ENCODE peak calls at places on chromosomes 16 and 17, in four cellular contexts. L is H1, H is SK-N-SH, A is HCT116. I is an unnamed sample.

GRCh38 chr16:48194828-48195566 is 39.2 kb upstream of the ABCC12 start:
- DNase-seq in H (no peak), A (no peak), L (no peak), I (no peak)

GRCh38 chr17:28475151-28475900 is 1.9 kb downstream of the SLC13A2 start:
- DNase-seq in L (no peak), H (no peak), A (no peak), I (no peak)

GRCh38 chr16:27313422-27314160 is at the start of gene IL4R:
- DNase-seq in H (peak), A (peak), L (peak), I (no peak)

GRCh38 chr17:2041561-2042354 is at the start of gene OVCA2:
- DNase-seq in A (peak), H (peak), L (peak), I (peak)

GRCh38 chr16:47198180-47198575 is 54.4 kb upstream of the NETO2 start:
- DNase-seq in L (no peak), H (no peak), A (no peak), I (no peak)

GRCh38 chr16:27355610-27356009 is 41.8 kb downstream of the IL4R start:
- DNase-seq in A (peak), L (peak), H (no peak), I (no peak)

GRCh38 chr17:36703860-36704266 is 102.5 kb downstream of the MRM1 start:
- DNase-seq in L (peak), A (no peak), H (peak), I (no peak)

GRCh38 chr16:81445926-81446317 is 1.3 kb downstream of the CMIP start:
- DNase-seq in L (peak), H (no peak), A (no peak), I (no peak)

GRCh38 chr17:37614391-37614790 is 5.2 kb upstream of the SYNRG start:
- DNase-seq in L (no peak), H (no peak), A (no peak), I (no peak)

GRCh38 chr16:15051387-15051951 is 4.4 kb downstream of the NTAN1 start:
- DNase-seq in L (no peak), A (no peak), H (no peak), I (no peak)

GRCh38 chr16:50300942-50301625 is 34.7 kb downstream of the ADCY7 start:
- DNase-seq in A (no peak), H (peak), L (no peak), I (no peak)

GRCh38 chr16:79363035-79363434 is 237.5 kb downstream of the MAF start:
- DNase-seq in H (no peak), L (no peak), A (no peak), I (no peak)

GRCh38 chr17:7842380-7842949 is 8.4 kb downstream of the KDM6B start:
- DNase-seq in H (no peak), A (no peak), L (peak), I (no peak)

GRCh38 chr16:65038125-65038524 is 83.7 kb downstream of the CDH11 start:
- DNase-seq in L (no peak), H (no peak), A (no peak), I (no peak)

GRCh38 chr17:64240261-64240740 is 22.8 kb downstream of the TEX2 start:
- DNase-seq in A (no peak), L (no peak), H (peak), I (no peak)

GRCh38 chr16:4847774-4848587 is 700 bp downstream of the UBN1 start:
- DNase-seq in H (peak), A (no peak), L (no peak), I (no peak)

GRCh38 chr17:40448639-40449261 is 5.5 kb downstream of the IGFBP4 start:
- DNase-seq in L (no peak), A (no peak), H (no peak), I (no peak)

GRCh38 chr17:76872221-76872873 is 4.1 kb downstream of the MGAT5B start:
- DNase-seq in A (peak), H (peak), L (no peak), I (peak)

GRCh38 chr17:35801583-35802224 is 6.3 kb upstream of the MMP28 start:
- DNase-seq in H (peak), L (no peak), A (no peak), I (no peak)

GRCh38 chr16:84925092-84925772 is 86.1 kb downstream of the ZDHHC7 start:
- DNase-seq in A (peak), H (peak), L (peak), I (peak)

GRCh38 chr17:35744830-35745229 is 8.2 kb downstream of the GAS2L2 start:
- DNase-seq in A (no peak), H (peak), L (no peak), I (no peak)

GRCh38 chr16:2471653-2472487 is 773 bp downstream of the NTN3 start:
- DNase-seq in H (peak), L (peak), A (no peak), I (no peak)

GRCh38 chr17:21166599-21167265 is 40.0 kb downstream of the DHRS7B start:
- DNase-seq in A (no peak), H (no peak), L (no peak), I (no peak)

GRCh38 chr17:42329025-42329976 is 41.0 kb downstream of the STAT5A start:
- DNase-seq in H (no peak), A (no peak), L (peak), I (no peak)

GRCh38 chr16:21568502-21569189 is 30.7 kb upstream of the METTL9 start:
- DNase-seq in H (no peak), A (no peak), L (no peak), I (no peak)

GRCh38 chr17:62062936-62063335 is 2.1 kb downstream of the MED13 start:
- DNase-seq in H (no peak), A (no peak), L (no peak), I (no peak)

GRCh38 chr17:10114931-10115535 is 83.4 kb downstream of the GAS7 start:
- DNase-seq in L (no peak), A (no peak), H (peak), I (no peak)

GRCh38 chr17:80322864-80323263 is 62.2 kb downstream of the RNF213 start:
- DNase-seq in L (no peak), A (no peak), H (no peak), I (no peak)

GRCh38 chr16:29999605-30000004 is 3.6 kb downstream of the INO80E start:
- DNase-seq in H (no peak), L (no peak), A (no peak), I (no peak)

GRCh38 chr17:79864617-79865250 is 25.5 kb upstream of the CBX4 start:
- DNase-seq in H (peak), L (no peak), A (no peak), I (no peak)

GRCh38 chr17:38914741-38915638 is 10.4 kb upstream of the LASP1NB start:
- DNase-seq in A (no peak), H (peak), L (no peak), I (no peak)

GRCh38 chr17:34556384-34556783 is 23.0 kb upstream of the TMEM132E start:
- DNase-seq in A (no peak), H (no peak), L (peak), I (no peak)

GRCh38 chr16:19559242-19559910 is 3.9 kb downstream of the VPS35L start:
- DNase-seq in L (peak), A (peak), H (peak), I (peak)

GRCh38 chr16:22933173-22933572 is 119.2 kb downstream of the HS3ST2 start:
- DNase-seq in A (no peak), L (no peak), H (no peak), I (no peak)

GRCh38 chr17:71519285-71519684 is 601.5 kb upstream of the SOX9 start:
- DNase-seq in L (no peak), A (no peak), H (no peak), I (no peak)

DNA sequence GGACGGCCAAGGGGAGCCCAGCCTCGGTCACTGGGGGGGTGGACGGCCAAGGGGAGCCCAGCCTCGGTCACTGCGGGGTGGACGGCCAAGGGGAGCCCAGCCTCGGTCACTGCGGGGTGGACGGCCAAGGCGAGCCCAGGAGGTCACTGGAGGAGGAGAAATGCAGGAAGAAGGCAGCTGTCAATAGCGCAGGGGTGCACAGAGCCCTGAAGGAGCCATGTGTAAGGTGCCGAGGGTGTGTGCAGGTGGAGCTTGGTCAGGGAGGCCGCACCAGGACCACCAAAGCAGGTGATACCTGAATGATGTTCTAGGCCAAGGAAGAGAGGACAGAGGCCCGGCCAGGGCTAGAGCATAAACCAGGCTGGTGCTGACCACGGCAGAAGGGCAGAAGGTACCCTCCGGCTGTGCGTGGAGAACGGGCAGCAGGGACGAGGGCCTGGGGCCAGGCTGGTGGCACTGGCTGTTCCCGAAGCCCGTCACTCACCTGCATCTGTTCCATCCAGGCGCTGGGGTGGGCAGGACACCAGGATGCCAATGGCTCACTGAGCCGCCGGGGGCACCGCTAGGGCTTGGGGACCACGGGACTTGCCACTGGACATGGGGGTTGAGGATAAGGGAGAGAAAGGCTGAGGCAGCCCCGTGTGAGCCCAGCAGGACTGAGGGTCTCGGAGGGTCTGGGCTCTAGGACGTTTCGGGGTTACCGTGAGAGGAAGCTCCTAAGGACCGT is 5.9 kb upstream of the CCDC57 start:
- DNase-seq in A (no peak), L (no peak), H (peak), I (no peak)
- TF ChIP-seq SIN3A in A (no peak), L (no peak), H (no peak), I (no peak)

GRCh38 chr16:66135838-66136237 is 230.7 kb upstream of the CDH5 start:
- DNase-seq in A (no peak), L (no peak), H (no peak), I (no peak)

GRCh38 chr16:66133641-66134402 is 232.7 kb upstream of the CDH5 start:
- DNase-seq in L (no peak), A (no peak), H (no peak), I (no peak)

GRCh38 chr16:66137853-66138252 is 228.6 kb upstream of the CDH5 start:
- DNase-seq in H (no peak), L (no peak), A (no peak), I (no peak)

GRCh38 chr16:66134875-66135274 is 231.6 kb upstream of the CDH5 start:
- DNase-seq in H (peak), L (no peak), A (no peak), I (no peak)

GRCh38 chr16:66135376-66135775 is 231.1 kb upstream of the CDH5 start:
- DNase-seq in L (no peak), A (no peak), H (no peak), I (no peak)
- TF ChIP-seq SIN3A in L (no peak), A (no peak), H (no peak), I (no peak)

DNA sequence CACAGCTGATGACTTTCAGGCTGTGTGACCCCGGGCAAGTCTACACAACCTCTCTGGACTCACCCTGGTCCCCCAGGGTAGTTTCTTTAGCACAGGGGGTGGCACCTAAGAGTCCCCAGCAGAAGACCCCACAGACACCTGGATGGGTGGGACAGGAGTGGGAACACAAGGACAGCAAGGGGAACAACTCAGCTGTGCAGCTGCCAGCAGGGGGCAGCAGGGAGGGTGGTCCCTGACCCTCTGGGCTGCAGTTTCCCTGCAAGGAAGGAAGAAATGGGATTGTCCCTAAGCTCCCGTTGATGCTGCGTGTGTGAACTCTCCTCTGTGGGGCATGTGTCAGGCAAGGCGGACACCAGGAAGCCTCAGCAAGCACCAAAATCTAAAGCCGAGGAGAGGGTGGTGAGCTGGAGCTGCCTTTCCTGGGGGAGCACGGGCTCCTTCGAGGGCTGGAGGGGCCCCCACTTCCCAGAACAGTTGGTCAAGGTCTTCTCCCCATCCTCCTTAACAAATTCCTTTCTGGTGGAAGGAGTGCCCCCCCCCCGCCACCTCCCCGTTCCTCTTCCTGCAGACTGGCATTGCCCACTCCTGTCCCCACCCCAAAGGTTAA is 24.1 kb upstream of the CDH5 start:
- DNase-seq in L (peak), A (no peak), H (peak), I (no peak)
- TF ChIP-seq SIN3A in L (no peak), A (no peak), H (no peak), I (no peak)

GRCh38 chr17:82544431-82545070 is 25.0 kb downstream of the FOXK2 start:
- DNase-seq in H (peak), L (no peak), A (no peak), I (no peak)
- TF ChIP-seq SIN3A in H (no peak), L (no peak), A (no peak), I (no peak)

DNA sequence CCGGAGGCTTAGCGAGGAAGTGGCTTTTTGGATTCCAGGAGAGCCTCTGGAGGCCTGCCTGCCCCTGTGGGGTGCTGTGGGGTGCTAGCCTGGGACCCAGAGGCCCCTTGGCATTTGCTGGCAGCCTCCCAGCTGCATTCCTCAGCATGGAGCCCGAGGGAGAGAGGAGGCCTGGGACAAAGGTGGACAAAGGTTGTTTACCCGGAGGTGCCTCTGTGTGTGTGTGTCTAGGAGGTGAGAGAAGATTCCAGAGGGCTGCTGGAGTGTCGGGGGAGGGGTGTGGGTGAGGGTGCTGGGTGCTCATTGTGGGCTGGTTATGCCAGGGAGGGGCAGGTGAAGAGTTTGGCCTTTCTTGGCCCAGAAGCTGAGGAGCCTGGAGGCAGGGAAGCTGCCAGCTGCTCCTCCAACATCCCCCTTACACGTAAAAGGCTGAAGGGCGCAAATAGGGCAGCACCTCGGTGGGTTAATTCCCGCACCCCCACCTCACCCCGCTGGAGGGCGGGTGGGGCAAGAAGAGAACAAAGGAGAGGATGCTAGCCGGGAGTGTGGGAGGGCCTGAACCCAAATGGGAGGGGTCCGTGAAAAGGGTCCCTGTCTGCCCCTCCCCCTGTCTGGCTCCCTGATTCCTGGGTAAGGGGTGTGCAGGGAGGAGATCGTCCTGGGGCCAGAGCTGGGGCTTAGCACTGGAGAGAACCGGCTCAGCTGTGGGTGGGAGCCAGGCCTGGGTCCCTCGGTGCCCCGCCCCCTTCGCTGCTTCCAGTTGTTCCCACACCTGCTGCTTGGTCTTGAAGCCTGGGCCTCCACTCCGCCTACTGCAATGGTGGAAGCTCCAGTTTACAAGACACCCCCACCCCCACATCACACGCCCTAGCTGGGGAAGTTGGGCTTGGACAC is 9.9 kb downstream of the HEXIM2 start:
- DNase-seq in H (no peak), A (no peak), L (no peak), I (no peak)
- TF ChIP-seq SIN3A in H (no peak), A (no peak), L (no peak), I (no peak)

DNA sequence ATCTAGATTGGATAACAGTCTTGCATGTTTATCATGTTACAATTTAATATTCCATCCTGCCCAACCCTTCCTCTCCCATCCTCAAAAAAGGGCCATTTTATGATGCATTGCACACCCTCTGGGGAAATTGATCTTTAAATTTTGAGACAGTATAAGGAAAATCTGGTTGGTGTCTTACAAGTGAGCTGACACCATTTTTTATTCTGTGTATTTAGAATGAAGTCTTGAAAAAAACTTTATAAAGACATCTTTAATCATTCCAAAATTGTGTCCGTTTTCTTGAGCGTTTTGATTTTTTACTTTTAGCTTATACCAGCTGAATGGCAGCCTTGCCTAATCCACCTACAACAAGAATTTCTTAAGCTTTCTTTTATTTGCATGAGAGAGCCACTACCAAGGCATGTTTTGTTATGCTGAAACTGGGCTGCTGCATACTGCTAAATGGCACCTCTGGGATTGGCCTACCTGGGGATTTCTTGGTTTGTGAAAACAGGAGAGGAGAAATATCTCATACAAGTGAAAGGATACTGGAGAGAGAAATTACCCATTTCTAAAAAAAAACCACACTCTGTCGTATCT is 52.3 kb downstream of the TUBD1 start:
- DNase-seq in L (no peak), H (no peak), A (no peak), I (no peak)
- TF ChIP-seq SIN3A in L (no peak), H (peak), A (no peak), I (no peak)

GRCh38 chr16:57166951-57167350 is 18.9 kb downstream of the PSME3IP1 start:
- DNase-seq in L (no peak), A (no peak), H (no peak), I (no peak)

GRCh38 chr16:57167537-57167936 is 18.3 kb downstream of the PSME3IP1 start:
- DNase-seq in H (no peak), L (no peak), A (no peak), I (no peak)

GRCh38 chr16:57165923-57166322 is 19.9 kb downstream of the PSME3IP1 start:
- DNase-seq in A (no peak), L (no peak), H (no peak), I (no peak)

GRCh38 chr16:57169327-57169726 is 16.5 kb downstream of the PSME3IP1 start:
- DNase-seq in H (no peak), L (no peak), A (no peak), I (no peak)

DNA sequence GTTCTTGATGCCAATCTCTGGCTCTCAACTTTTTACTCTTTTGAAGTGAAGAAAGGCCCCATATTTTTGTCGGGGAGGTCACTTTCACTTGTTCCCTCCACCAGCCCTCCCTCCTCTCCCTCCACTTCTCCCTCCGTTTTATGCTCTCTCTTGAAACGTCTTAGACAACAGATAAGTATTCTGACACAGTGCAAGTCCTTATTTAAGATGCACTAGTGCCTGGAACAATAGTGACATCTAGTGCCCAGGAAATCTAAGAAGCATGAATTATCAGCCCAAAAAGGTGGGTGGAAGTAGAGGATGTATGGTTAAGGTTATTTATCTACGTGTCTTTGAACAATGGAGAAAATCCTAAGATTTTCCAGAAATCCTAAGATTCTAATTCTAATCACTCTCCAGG is 17.9 kb downstream of the PSME3IP1 start:
- DNase-seq in L (no peak), A (peak), H (peak), I (no peak)
- TF ChIP-seq SIN3A in L (no peak), A (no peak), H (no peak), I (no peak)

I was measured in Panc1.